ENCODE peak calls at places on chromosomes 4 and X, in five cellular contexts. L, E, S, Z and R are unnamed samples.

GRCh38 chr4:152352645-152353116 is 183.2 kb downstream of the FBXW7 start:
- DNase-seq in Z (peak), E (peak), L (peak), S (peak), R (peak)

GRCh38 chr4:19580090-19580489 is 671.6 kb upstream of the SLIT2 start:
- DNase-seq in E (no peak), L (no peak), Z (no peak), S (peak), R (no peak)

GRCh38 chr4:76704133-76704881 is 193.6 kb downstream of the SOWAHB start:
- DNase-seq in S (peak), Z (no peak), E (peak), L (no peak), R (no peak)

GRCh38 chr4:123325241-123325681 is 71.3 kb upstream of the SPRY1 start:
- DNase-seq in L (no peak), Z (peak), E (no peak), S (no peak), R (no peak)

GRCh38 chr4:88159137-88159725 is 792 bp upstream of the ABCG2 start:
- DNase-seq in S (no peak), Z (peak), E (no peak), L (peak), R (no peak)

GRCh38 chr4:617644-618330 is 7.6 kb upstream of the PDE6B start:
- DNase-seq in Z (peak), L (no peak), E (no peak), S (no peak), R (no peak)

GRCh38 chr4:157075811-157076577 is at the start of gene GLRB:
- DNase-seq in S (peak), L (no peak), E (no peak), Z (peak), R (no peak)

GRCh38 chr4:71093745-71094144 is 100.3 kb downstream of the DCK start:
- DNase-seq in L (no peak), Z (no peak), S (no peak), E (no peak), R (no peak)

GRCh38 chrX:54695816-54696487 is 102.1 kb downstream of the ITIH6 start:
- DNase-seq in Z (no peak), L (no peak), E (no peak), S (no peak), R (no peak)

GRCh38 chrX:69415698-69416097 is 88.4 kb upstream of the NALF2 start:
- DNase-seq in Z (no peak), E (no peak), L (no peak), S (no peak), R (no peak)

GRCh38 chr4:164012396-164013027 is 518.0 kb downstream of the TMA16 start:
- DNase-seq in E (no peak), L (no peak), S (no peak), Z (peak), R (peak)

GRCh38 chr4:43512253-43512652 is 619.7 kb downstream of the GRXCR1 start:
- DNase-seq in Z (no peak), L (no peak), S (no peak), E (no peak), R (no peak)

GRCh38 chr4:124974163-124974562 is 261.6 kb upstream of the ANKRD50 start:
- DNase-seq in S (no peak), E (no peak), Z (no peak), L (no peak), R (no peak)

GRCh38 chr4:8200302-8200975 is 1.3 kb downstream of the SH3TC1 start:
- DNase-seq in L (no peak), E (no peak), S (peak), Z (no peak), R (no peak)

GRCh38 chrX:20144491-20144890 is 2.9 kb upstream of the EIF1AX start:
- DNase-seq in E (no peak), Z (no peak), L (no peak), S (peak), R (no peak)

GRCh38 chr4:150874386-150875226 is 140.5 kb downstream of the LRBA start:
- DNase-seq in Z (no peak), E (no peak), L (no peak), S (no peak), R (no peak)

GRCh38 chr4:128130621-128131020 is 69.5 kb downstream of the LARP1B start:
- DNase-seq in E (no peak), Z (no peak), L (no peak), S (no peak), R (no peak)

GRCh38 chr4:159048166-159048886 is 54.6 kb upstream of the RAPGEF2 start:
- DNase-seq in L (peak), S (peak), Z (peak), E (peak), R (no peak)

GRCh38 chr4:38800956-38801450 is 3.6 kb downstream of the TLR1 start:
- DNase-seq in L (no peak), E (no peak), Z (no peak), S (no peak), R (no peak)

DNA sequence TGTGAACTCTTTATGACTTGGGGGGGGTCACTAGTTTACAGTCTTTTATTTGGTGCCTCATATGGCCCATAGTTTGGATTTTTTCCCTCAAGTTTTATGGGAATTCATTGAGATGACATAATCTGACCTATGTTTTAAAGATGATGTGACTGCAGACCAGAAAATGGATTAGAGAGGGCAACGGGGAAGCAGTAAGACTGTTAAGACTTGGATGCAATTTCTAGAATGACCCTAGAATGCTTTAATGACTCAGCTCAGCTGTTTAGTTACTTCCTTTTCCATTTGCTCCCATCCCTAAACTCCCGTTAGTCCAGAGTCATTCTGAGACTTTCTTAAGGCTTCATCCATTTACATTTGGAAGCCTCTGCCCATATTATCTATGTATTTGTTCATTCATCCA is 59.9 kb upstream of the PDGFRA start:
- DNase-seq in E (no peak), S (peak), Z (no peak), L (no peak), R (no peak)
- H3K4me3 ChIP-seq in E (no peak), S (no peak), Z (no peak), L (no peak), R (no peak)

DNA sequence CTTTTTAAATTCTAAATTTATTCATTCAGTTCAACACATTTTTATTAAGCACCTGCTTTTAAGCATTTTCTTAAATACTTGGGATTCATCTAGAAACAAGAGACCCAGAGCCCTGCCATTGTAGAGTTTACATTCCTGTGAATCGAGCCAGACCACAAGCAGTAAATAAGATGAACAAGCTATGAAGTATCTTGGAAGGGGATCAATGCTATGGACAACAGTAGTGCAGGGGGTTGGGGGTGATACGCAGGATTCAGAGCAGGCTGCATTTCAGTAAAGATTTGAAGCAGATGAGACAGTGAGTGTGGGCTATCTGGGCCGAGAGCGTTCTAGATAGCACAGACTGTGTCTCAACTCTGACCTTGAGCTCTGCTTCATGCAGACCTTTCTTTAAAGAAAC is 35.1 kb downstream of the CLDN22 start:
- DNase-seq in Z (no peak), L (no peak), E (no peak), S (peak), R (no peak)
- H3K4me3 ChIP-seq in Z (no peak), L (no peak), E (no peak), S (no peak), R (no peak)

GRCh38 chr4:185398618-185399017 is 2.0 kb downstream of the ANKRD37 start:
- DNase-seq in E (no peak), Z (no peak), L (no peak), S (no peak), R (no peak)
- H3K4me3 ChIP-seq in E (no peak), Z (no peak), L (no peak), S (no peak), R (no peak)

DNA sequence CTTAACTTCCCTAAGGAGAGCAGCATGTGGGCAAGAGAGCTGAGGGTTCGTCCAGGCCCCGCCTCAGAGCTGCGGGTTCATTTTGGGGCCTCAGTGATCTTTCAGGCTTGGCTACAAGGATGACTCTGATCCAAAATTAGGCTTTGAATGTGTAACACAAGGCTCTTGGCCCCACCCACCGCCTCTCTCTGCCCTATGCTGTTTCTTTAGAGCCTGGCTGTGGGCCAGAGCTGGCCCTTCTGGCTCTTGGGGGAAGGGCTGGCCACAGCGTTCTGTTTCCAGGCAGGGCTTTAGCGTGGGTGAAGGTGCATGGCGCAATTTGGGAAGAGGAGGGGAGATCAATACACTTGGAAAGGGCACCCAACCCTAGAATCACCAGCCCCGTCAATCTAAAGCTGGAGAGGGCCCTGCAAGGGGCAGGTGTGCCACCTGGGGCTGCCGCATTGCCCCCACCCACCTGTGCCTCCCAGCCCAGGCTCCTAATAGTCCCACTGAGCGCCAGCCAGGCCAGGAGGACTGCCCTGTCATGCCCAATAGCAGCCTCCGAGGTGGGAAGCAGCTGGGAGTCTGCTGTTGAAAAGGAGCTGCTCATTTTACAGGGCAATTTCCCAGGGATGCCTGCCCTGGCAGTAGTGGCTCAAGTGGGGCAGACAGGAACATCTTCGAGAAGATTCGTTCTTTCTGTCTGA is 84.5 kb upstream of the MAML3 start:
- DNase-seq in Z (peak), L (peak), S (peak), E (peak), R (no peak)
- H3K4me3 ChIP-seq in Z (no peak), L (no peak), S (no peak), E (no peak), R (no peak)

DNA sequence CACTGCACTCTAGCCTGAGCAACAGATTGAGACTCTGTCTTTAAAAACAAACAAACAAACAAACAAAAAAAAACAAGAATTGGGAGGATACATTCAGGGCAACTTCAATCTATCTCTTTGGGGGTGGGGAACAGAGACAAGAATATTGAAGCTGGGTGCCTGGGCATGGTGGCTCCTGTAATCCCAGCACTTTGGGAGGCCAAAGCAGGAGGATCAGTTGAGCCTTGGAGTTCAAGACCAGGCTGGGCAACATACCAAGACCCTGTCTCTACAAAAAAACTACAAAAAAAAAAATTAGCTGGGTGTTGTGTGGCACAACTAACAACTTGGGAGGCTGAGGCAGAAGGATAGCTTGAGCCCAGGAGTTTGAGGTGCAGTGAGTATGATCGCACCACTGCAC is 1.2 kb downstream of the LETM1 start:
- DNase-seq in S (no peak), E (no peak), L (no peak), Z (no peak), R (no peak)
- H3K4me3 ChIP-seq in S (peak), E (no peak), L (peak), Z (peak), R (peak)

GRCh38 chrX:65035451-65035779 is 59.2 kb upstream of the ZC4H2 start:
- DNase-seq in S (peak), Z (peak), L (peak), E (peak), R (no peak)
- H3K4me3 ChIP-seq in S (peak), Z (peak), L (peak), E (peak), R (peak)

DNA sequence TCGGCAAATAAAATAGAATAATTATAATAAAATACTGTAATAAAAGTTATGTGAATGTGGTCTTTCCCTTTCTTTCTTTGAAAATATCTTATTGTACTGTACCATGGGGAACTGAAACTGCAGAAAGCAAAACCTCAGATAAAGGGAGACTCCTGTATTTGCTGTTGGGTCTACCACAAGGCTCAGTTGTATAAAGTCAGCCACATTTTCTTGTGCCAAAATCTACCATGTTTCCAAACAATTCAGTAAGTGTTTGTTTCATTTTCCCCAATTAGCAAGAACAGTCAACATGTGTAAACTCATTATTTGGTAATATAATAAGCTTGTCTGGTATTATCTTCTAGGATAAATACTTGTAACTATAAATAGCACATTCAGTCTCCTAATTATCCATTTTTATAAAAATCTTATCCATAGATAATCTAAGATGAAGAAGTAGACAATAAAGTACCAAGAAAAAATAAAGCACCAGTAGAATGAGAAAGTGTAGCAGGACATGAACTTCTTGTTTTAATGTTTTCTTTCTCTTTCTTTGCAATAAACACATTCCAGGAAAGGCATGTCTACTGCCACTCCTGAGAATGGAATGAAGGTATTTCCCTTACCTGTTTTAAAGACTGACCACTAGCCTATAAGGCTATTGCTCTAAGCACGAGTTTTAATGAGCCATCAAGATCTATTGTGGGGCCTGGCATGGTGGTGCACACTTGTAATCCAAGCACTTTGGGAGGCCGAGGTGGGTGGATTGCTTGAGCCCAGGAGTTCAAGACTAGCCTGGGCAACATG is 15.0 kb upstream of the OTUD4 start:
- DNase-seq in S (no peak), L (no peak), E (no peak), Z (no peak), R (no peak)
- H3K4me3 ChIP-seq in S (no peak), L (no peak), E (no peak), Z (no peak), R (no peak)

GRCh38 chr4:121514443-121514842 is 133.6 kb upstream of the QRFPR start:
- DNase-seq in L (no peak), S (no peak), E (no peak), Z (peak), R (no peak)
- H3K4me3 ChIP-seq in L (no peak), S (no peak), E (no peak), Z (no peak), R (no peak)

DNA sequence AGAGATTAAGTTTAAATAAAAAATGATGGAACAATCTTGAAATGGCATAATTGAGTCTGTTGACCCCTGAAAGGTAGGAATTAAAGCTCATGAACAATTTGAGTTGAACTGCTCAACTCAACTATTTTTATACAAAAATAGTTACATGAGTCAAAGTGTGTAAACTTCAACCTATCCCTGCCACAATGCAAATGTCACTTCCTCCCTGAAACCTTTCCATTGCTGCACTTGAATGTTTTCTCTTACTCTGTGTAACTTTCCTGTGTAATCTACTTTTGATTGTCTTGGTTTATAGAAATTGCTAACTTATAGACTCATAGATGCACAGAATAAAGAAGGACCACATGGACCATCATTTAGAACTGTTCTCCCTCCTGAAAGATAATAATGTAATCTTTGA is 218.5 kb downstream of the GBA3 start:
- DNase-seq in S (no peak), L (no peak), Z (no peak), E (no peak), R (no peak)
- H3K4me3 ChIP-seq in S (no peak), L (no peak), Z (no peak), E (no peak), R (no peak)

DNA sequence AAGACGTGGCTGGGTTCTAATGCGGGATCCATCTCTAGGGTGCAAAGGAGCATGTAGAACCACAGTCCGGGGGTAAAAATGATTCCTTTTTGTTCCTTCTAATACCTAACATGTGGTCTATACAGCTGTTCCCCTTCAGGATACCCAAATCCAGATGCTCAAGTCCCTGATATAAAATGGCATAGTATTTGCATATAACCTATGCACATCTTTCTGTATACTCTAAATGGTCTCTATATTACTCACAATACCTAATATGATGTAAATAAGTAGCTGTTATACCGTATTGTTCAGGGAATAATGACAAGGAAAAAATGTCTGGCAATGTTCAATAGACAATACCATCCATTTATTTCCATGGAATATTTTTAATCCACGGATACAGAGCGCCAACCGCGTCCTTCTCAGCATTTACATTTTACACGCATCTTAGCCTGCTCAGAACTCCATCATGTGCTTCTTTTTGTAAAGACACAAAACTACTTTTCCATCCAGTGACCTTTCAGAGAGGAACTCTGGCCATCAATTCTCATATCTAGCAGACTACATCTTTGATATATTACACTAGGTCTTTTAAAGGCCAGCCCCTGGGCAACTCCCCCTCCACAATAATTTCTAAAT is 31.9 kb downstream of the ACSL1 start:
- DNase-seq in S (no peak), Z (no peak), E (no peak), L (no peak), R (no peak)
- H3K4me3 ChIP-seq in S (no peak), Z (no peak), E (no peak), L (no peak), R (no peak)